ENCODE peak calls at places on chromosomes 16 and 17, in ten cellular contexts. F is astrocyte of the cerebellum, J is nucleus accumbens, P is AG08396, W is GM03348, N is smooth muscle cell of the brain vasculature, Q is NCI-H460, M is left ventricle myocardium superior, L is BJ, C is left ventricle myocardium inferior. Y is an unnamed sample.

GRCh38 chr17:64777413-64778101 is 115.5 kb upstream of the SMURF2 start:
- DNase-seq in F (no peak), J (peak), P (no peak), W (no peak), N (no peak), Q (no peak), M (peak), L (no peak), C (peak), Y (peak)

GRCh38 chr17:81590121-81590520 is 38.0 kb upstream of the FAAP100 start:
- DNase-seq in F (no peak), J (no peak), P (no peak), W (no peak), N (no peak), Q (no peak), M (no peak), L (no peak), C (no peak), Y (no peak)

GRCh38 chr17:75224983-75225382 is 19.5 kb downstream of the NUP85 start:
- DNase-seq in F (no peak), J (no peak), P (no peak), W (no peak), N (no peak), Q (no peak), M (no peak), L (no peak), C (no peak), Y (no peak)

GRCh38 chr17:33013596-33014375 is 22.1 kb downstream of the SPACA3 start:
- DNase-seq in F (no peak), J (no peak), P (no peak), W (no peak), N (no peak), Q (no peak), M (no peak), L (no peak), C (no peak), Y (no peak)

GRCh38 chr16:30619643-30620042 is 9.5 kb upstream of the ZNF689 start:
- DNase-seq in F (no peak), J (no peak), P (no peak), W (no peak), N (no peak), Q (no peak), M (no peak), L (no peak), C (no peak), Y (no peak)

GRCh38 chr16:1486551-1487390 is 2.0 kb downstream of the PTX4 start:
- DNase-seq in F (no peak), J (no peak), P (no peak), W (no peak), N (no peak), Q (no peak), M (peak), L (no peak), C (no peak), Y (no peak)

GRCh38 chr16:31250782-31251384 is 8.9 kb upstream of the ITGAM start:
- DNase-seq in F (no peak), J (no peak), P (no peak), W (no peak), N (no peak), Q (no peak), M (no peak), L (no peak), C (no peak), Y (no peak)

GRCh38 chr17:35088647-35088910 is 25.1 kb upstream of the RFFL start:
- DNase-seq in F (no peak), J (no peak), P (no peak), W (no peak), N (no peak), Q (no peak), M (no peak), L (no peak), C (no peak), Y (no peak)

GRCh38 chr17:49571764-49572163 is 3.9 kb upstream of the NXPH3 start:
- DNase-seq in F (no peak), J (no peak), P (no peak), W (no peak), N (no peak), Q (no peak), M (no peak), L (no peak), C (no peak), Y (no peak)

GRCh38 chr17:80471922-80472321 is 4.5 kb downstream of the NPTX1 start:
- DNase-seq in F (no peak), J (no peak), P (no peak), W (no peak), N (no peak), Q (no peak), M (no peak), L (no peak), C (no peak), Y (no peak)

GRCh38 chr16:84911490-84912216 is 91.9 kb downstream of the CRISPLD2 start:
- DNase-seq in F (no peak), J (no peak), P (no peak), W (no peak), N (no peak), Q (no peak), M (no peak), L (no peak), C (no peak), Y (no peak)

GRCh38 chr17:78957076-78957475 is 22.6 kb downstream of the LGALS3BP start:
- DNase-seq in F (peak), J (no peak), P (peak), W (no peak), N (no peak), Q (no peak), M (no peak), L (no peak), C (no peak), Y (no peak)

GRCh38 chr17:68437979-68438877 is 19.1 kb downstream of the WIPI1 start:
- DNase-seq in F (no peak), J (no peak), P (peak), W (no peak), N (no peak), Q (no peak), M (peak), L (no peak), C (peak), Y (peak)

GRCh38 chr16:50709061-50709695 is 15.8 kb downstream of the NOD2 start:
- DNase-seq in F (no peak), J (no peak), P (no peak), W (no peak), N (no peak), Q (no peak), M (no peak), L (no peak), C (no peak), Y (peak)

GRCh38 chr16:75931043-75931442 is 204.8 kb upstream of the CPHXL start:
- DNase-seq in F (peak), J (no peak), P (no peak), W (no peak), N (no peak), Q (no peak), M (no peak), L (no peak), C (no peak), Y (no peak)

GRCh38 chr17:7589204-7589868 is 558 bp downstream of the SOX15 start:
- DNase-seq in F (peak), J (peak), P (peak), W (peak), N (peak), Q (peak), M (peak), L (no peak), C (peak), Y (peak)

GRCh38 chr16:89732142-89732917 is 11.0 kb downstream of the ZNF276 start:
- DNase-seq in F (no peak), J (no peak), P (no peak), W (no peak), N (no peak), Q (no peak), M (no peak), L (no peak), C (no peak), Y (no peak)

GRCh38 chr16:72848759-72849664 is 198.9 kb downstream of the ZFHX3 start:
- DNase-seq in F (peak), J (peak), P (peak), W (peak), N (peak), Q (peak), M (peak), L (peak), C (peak), Y (peak)

GRCh38 chr16:80158766-80159165 is 382.0 kb upstream of the DYNLRB2 start:
- DNase-seq in F (no peak), J (no peak), P (peak), W (peak), N (no peak), Q (no peak), M (no peak), L (peak), C (no peak), Y (no peak)

GRCh38 chr17:74297941-74298340 is 23.9 kb downstream of the DNAI2 start:
- DNase-seq in F (no peak), J (no peak), P (no peak), W (no peak), N (no peak), Q (no peak), M (no peak), L (no peak), C (no peak), Y (peak)

Y was measured in adrenal gland.